ENCODE peak calls at places on chromosomes 3 and 15, in six cellular contexts. M, Y, J, R, H and D are unnamed samples.

GRCh38 chr3:141489184-141489583 is 2.4 kb downstream of the RASA2 start:
- DNase-seq in Y (no peak), M (no peak), H (no peak), J (no peak), R (no peak), D (no peak)

GRCh38 chr15:36803773-36804172 is 224.3 kb downstream of the CDIN1 start:
- DNase-seq in H (no peak), Y (no peak), M (no peak), J (no peak), R (no peak), D (no peak)

GRCh38 chr3:136698361-136698760 is 53.8 kb downstream of the STAG1 start:
- DNase-seq in Y (no peak), H (no peak), R (no peak), M (no peak), J (no peak), D (no peak)

GRCh38 chr15:69591905-69592508 is 139.4 kb downstream of the RPLP1 start:
- DNase-seq in Y (no peak), R (no peak), M (no peak), J (no peak), H (no peak), D (no peak)

GRCh38 chr15:27937873-27938272 is 161.2 kb downstream of the OCA2 start:
- DNase-seq in Y (no peak), M (no peak), H (no peak), J (no peak), R (no peak), D (no peak)

GRCh38 chr3:23834082-23834870 is 28.5 kb downstream of the UBE2E1 start:
- DNase-seq in J (peak; percentile 22), H (no peak), M (no peak), R (no peak), Y (no peak), D (no peak)

GRCh38 chr3:16671690-16672089 is 66.5 kb upstream of the DAZL start:
- DNase-seq in H (no peak), Y (no peak), M (no peak), R (no peak), J (no peak), D (no peak)

GRCh38 chr3:183988216-183988790 is 29.4 kb downstream of the ABCC5 start:
- DNase-seq in J (peak; percentile 82), Y (no peak), M (no peak), H (no peak), R (no peak), D (peak; percentile 76)

GRCh38 chr3:27285668-27286067 is 83.5 kb downstream of the NEK10 start:
- DNase-seq in M (no peak), J (no peak), Y (no peak), R (no peak), H (no peak), D (no peak)

GRCh38 chr3:32106929-32107362 is 526 bp downstream of the GPD1L start:
- DNase-seq in J (no peak), Y (no peak), M (no peak), R (no peak), H (no peak), D (peak; percentile 3)

GRCh38 chr3:121974601-121975111 is 47.4 kb downstream of the ILDR1 start:
- DNase-seq in H (no peak), J (no peak), M (no peak), R (no peak), Y (no peak), D (no peak)

GRCh38 chr3:75171632-75172230 is 492.4 kb upstream of the FRG2C start:
- DNase-seq in R (no peak), M (no peak), J (peak; percentile 6), Y (no peak), H (no peak), D (no peak)

GRCh38 chr15:70313099-70314017 is 215.6 kb upstream of the TLE3 start:
- DNase-seq in R (no peak), Y (no peak), H (no peak), J (no peak), M (no peak), D (no peak)

GRCh38 chr3:179071161-179071568 is 444 bp downstream of the ZMAT3 start:
- DNase-seq in R (no peak), Y (peak; percentile 38), H (no peak), J (no peak), M (peak; percentile 41), D (peak; percentile 56)

GRCh38 chr3:157961665-157962064 is 144.6 kb downstream of the SHOX2 start:
- DNase-seq in R (no peak), H (no peak), M (no peak), Y (no peak), J (no peak), D (no peak)

GRCh38 chr3:36540898-36541518 is 160.7 kb downstream of the STAC start:
- DNase-seq in J (peak; percentile 65), R (peak; percentile 51), M (no peak), Y (no peak), H (no peak), D (peak; percentile 40)

GRCh38 chr15:63474810-63475316 is 29.5 kb upstream of the USP3 start:
- DNase-seq in R (no peak), J (no peak), H (no peak), M (no peak), Y (no peak), D (no peak)

GRCh38 chr3:107431298-107432012 is 54.2 kb downstream of the CCDC54 start:
- DNase-seq in M (peak; percentile 20), Y (no peak), J (peak; percentile 84), R (peak; percentile 80), H (peak; percentile 46), D (peak; percentile 81)

GRCh38 chr3:146421814-146422748 is 47.3 kb downstream of the PLSCR2 start:
- DNase-seq in R (no peak), M (no peak), Y (no peak), J (peak; percentile 39), H (no peak), D (peak; percentile 74)

GRCh38 chr15:80934761-80935221 is 54.8 kb downstream of the MESD start:
- DNase-seq in M (no peak), J (peak; percentile 80), R (no peak), Y (no peak), H (no peak), D (peak; percentile 90)

GRCh38 chr15:100770781-100771584 is 108.6 kb upstream of the ALDH1A3 start:
- DNase-seq in R (no peak), Y (no peak), J (peak; percentile 58), H (no peak), M (no peak), D (no peak)

GRCh38 chr3:108106031-108106430 is 15.2 kb upstream of the CD47 start:
- DNase-seq in Y (no peak), R (no peak), M (no peak), H (no peak), J (peak; percentile 71), D (peak; percentile 77)